ENCODE peak calls at places on chromosomes 12 and 14, in five cellular contexts. L is fibroblast of the conjunctiva; O is AG08395; Q is activated naive CD8-positive, alpha-beta T cell treated with anti-CD3 and anti-CD28 coated beads, Interleukin-2, amount 50 U/mL, for 24 hours; W is CD4-positive, alpha-beta memory T cell. E is an unnamed sample.
A peak's percentile ranks its signal among the peaks of the same experiment; 100 is the strongest.

GRCh38 chr14:69712637-69713088 is 54.3 kb upstream of the SRSF5 start:
- DNase-seq in W (no peak), Q (no peak), L (no peak), O (no peak), E (no peak)

GRCh38 chr14:100698719-100699448 is 27.8 kb upstream of the DLK1 start:
- DNase-seq in O (no peak), L (no peak), W (no peak), Q (no peak), E (no peak)

GRCh38 chr12:56040963-56041578 is 647 bp upstream of the RPS26 start:
- DNase-seq in W (no peak), Q (no peak), L (no peak), O (no peak), E (no peak)

GRCh38 chr12:53005215-53005985 is 856 bp upstream of the EIF4B start:
- DNase-seq in W (peak; percentile 2), L (no peak), O (no peak), Q (peak; percentile 8), E (no peak)

GRCh38 chr12:121767525-121768016 is 25.9 kb downstream of the RHOF start:
- DNase-seq in W (no peak), O (peak; percentile 86), L (peak; percentile 52), Q (no peak), E (no peak)

GRCh38 chr12:29581641-29582040 is 84.2 kb upstream of the OVCH1 start:
- DNase-seq in O (no peak), Q (no peak), L (no peak), W (no peak), E (no peak)

GRCh38 chr14:59195898-59196297 is 7.4 kb downstream of the DAAM1 start:
- DNase-seq in W (no peak), O (no peak), L (no peak), Q (no peak), E (no peak)

GRCh38 chr14:102565331-102565887 is 27.0 kb upstream of the RCOR1 start:
- DNase-seq in W (no peak), O (no peak), Q (no peak), L (no peak), E (no peak)

GRCh38 chr12:113262710-113263109 is 41.4 kb downstream of the TPCN1 start:
- DNase-seq in W (no peak), Q (no peak), L (peak; percentile 23), O (no peak), E (no peak)

GRCh38 chr14:80164991-80165390 is 46.3 kb downstream of the DIO2 start:
- DNase-seq in W (no peak), O (no peak), L (no peak), Q (no peak), E (no peak)

GRCh38 chr12:12784911-12785814 is at the start of gene APOLD1:
- DNase-seq in L (no peak), O (no peak), Q (no peak), W (no peak), E (no peak)

GRCh38 chr14:49106721-49107689 is 479.2 kb downstream of the RPS29 start:
- DNase-seq in O (peak; percentile 30), L (no peak), Q (no peak), W (no peak), E (no peak)

GRCh38 chr14:39474416-39474911 is 42.2 kb upstream of the FBXO33 start:
- DNase-seq in Q (peak; percentile 10), L (no peak), O (no peak), W (no peak), E (no peak)

GRCh38 chr12:63917864-63918742 is 73.6 kb downstream of the SRGAP1 start:
- DNase-seq in W (no peak), L (peak; percentile 95), Q (no peak), O (peak; percentile 76), E (no peak)

GRCh38 chr14:60915781-60916180 is 65.1 kb downstream of the TRMT5 start:
- DNase-seq in O (no peak), L (no peak), W (no peak), Q (no peak), E (no peak)

GRCh38 chr14:91947196-91948184 is at the start of gene FBLN5:
- DNase-seq in L (peak; percentile 88), Q (peak; percentile 42), W (peak; percentile 8), O (peak; percentile 87), E (peak; percentile 37)

GRCh38 chr12:127046467-127046866 is 1220.5 kb upstream of the TMEM132C start:
- DNase-seq in O (no peak), W (no peak), L (no peak), Q (no peak), E (no peak)

GRCh38 chr14:54350196-54350595 is 46.6 kb upstream of the CDKN3 start:
- DNase-seq in O (no peak), L (no peak), W (no peak), Q (no peak), E (no peak)

GRCh38 chr14:106491851-106492250 is 965.5 kb downstream of the TMEM121 start:
- DNase-seq in O (no peak), Q (peak; percentile 37), L (no peak), W (no peak), E (no peak)

GRCh38 chr12:43131304-43131703 is 420.7 kb downstream of the ADAMTS20 start:
- DNase-seq in Q (no peak), O (no peak), L (no peak), W (no peak), E (no peak)

GRCh38 chr14:20661197-20661596 is 19.7 kb upstream of the OR6S1 start:
- DNase-seq in W (no peak), L (no peak), Q (no peak), O (no peak), E (no peak)

GRCh38 chr12:113757223-113758002 is 208.7 kb downstream of the RBM19 start:
- DNase-seq in O (no peak), Q (no peak), W (no peak), L (no peak), E (no peak)

GRCh38 chr12:418432-418831 is 17.0 kb downstream of the CCDC77 start:
- DNase-seq in Q (no peak), O (no peak), W (no peak), L (no peak), E (no peak)

GRCh38 chr12:72313757-72314270 is 41.6 kb downstream of the TRHDE start:
- DNase-seq in O (no peak), L (no peak), W (no peak), Q (no peak), E (no peak)

GRCh38 chr12:70178038-70178437 is 65.2 kb upstream of the CNOT2 start:
- DNase-seq in Q (no peak), L (no peak), O (no peak), W (no peak), E (no peak)

GRCh38 chr12:27015730-27016076 is 1.5 kb upstream of the TM7SF3 start:
- DNase-seq in W (peak; percentile 55), O (peak; percentile 22), L (no peak), Q (no peak), E (peak; percentile 34)

GRCh38 chr12:46777587-46777986 is 48.2 kb downstream of the SLC38A4 start:
- DNase-seq in O (no peak), Q (no peak), L (no peak), W (no peak), E (no peak)

GRCh38 chr14:92783813-92784431 is 10.2 kb upstream of the GOLGA5 start:
- DNase-seq in O (peak; percentile 59), L (peak; percentile 47), Q (peak; percentile 16), W (peak; percentile 40), E (peak; percentile 60)

GRCh38 chr14:71536927-71537772 is 395.1 kb upstream of the RGS6 start:
- DNase-seq in O (no peak), Q (no peak), L (no peak), W (no peak), E (no peak)

GRCh38 chr12:77343291-77343690 is 277.9 kb upstream of the E2F7 start:
- DNase-seq in W (no peak), L (no peak), Q (no peak), O (peak; percentile 58), E (no peak)

GRCh38 chr12:46702581-46703344 is 123.0 kb downstream of the SLC38A4 start:
- DNase-seq in Q (no peak), L (no peak), O (no peak), W (no peak), E (no peak)

GRCh38 chr14:68789798-68790655 is 2.8 kb downstream of the ZFP36L1 start:
- DNase-seq in L (no peak), O (no peak), Q (no peak), W (no peak), E (no peak)

E was measured in GM13976.